ENCODE peak calls at places on chromosomes 16 and 17, in four cellular contexts. A is IMR-90, R is H9, P is H1. T is an unnamed sample.
A peak's percentile ranks its signal among the peaks of the same experiment; 100 is the strongest.

GRCh38 chr17:83203073-83203471 is 123.7 kb downstream of the METRNL start:
- DNase-seq in P (no peak), A (peak; percentile 94), R (no peak), T (no peak)

GRCh38 chr17:2709173-2709661 is 2.3 kb downstream of the CLUH start:
- DNase-seq in A (no peak), P (no peak), R (no peak), T (no peak)

GRCh38 chr16:11587643-11588247 is 1.0 kb upstream of the LITAF start:
- DNase-seq in R (no peak), P (no peak), A (no peak), T (no peak)

GRCh38 chr17:17043668-17044226 is 1.5 kb downstream of the MPRIP start:
- DNase-seq in A (peak; percentile 13), P (no peak), R (peak; percentile 37), T (peak; percentile 26)

GRCh38 chr16:69408451-69408850 is 16.0 kb upstream of the CYB5B start:
- DNase-seq in R (no peak), A (no peak), P (no peak), T (no peak)

GRCh38 chr17:49859991-49860953 is 12.4 kb upstream of the TAC4 start:
- DNase-seq in P (no peak), R (peak; percentile 78), A (no peak), T (no peak)

GRCh38 chr16:75455677-75456076 is 8.8 kb downstream of the TMEM170A start:
- DNase-seq in P (no peak), A (no peak), R (no peak), T (no peak)

GRCh38 chr17:39194089-39194984 is 3.1 kb downstream of the CACNB1 start:
- DNase-seq in R (peak; percentile 93), P (no peak), A (peak; percentile 67), T (peak; percentile 36)

GRCh38 chr17:73201215-73202069 is 8.6 kb downstream of the COG1 start:
- DNase-seq in A (no peak), P (no peak), R (no peak), T (no peak)

GRCh38 chr16:78227855-78228254 is 128.4 kb downstream of the WWOX start:
- DNase-seq in P (no peak), R (peak; percentile 42), A (no peak), T (no peak)

GRCh38 chr17:82237083-82237745 is 8.4 kb downstream of the SLC16A3 start:
- DNase-seq in P (no peak), A (no peak), R (peak; percentile 79), T (no peak)

GRCh38 chr17:77453613-77454559 is 313.1 kb downstream of the SEC14L1 start:
- DNase-seq in R (no peak), P (no peak), A (no peak), T (no peak)

GRCh38 chr16:9152649-9153501 is 61.4 kb downstream of the HAPSTR1 start:
- DNase-seq in P (no peak), A (no peak), R (no peak), T (no peak)

GRCh38 chr17:59561042-59561441 is 4.4 kb upstream of the DHX40 start:
- DNase-seq in R (peak; percentile 56), A (peak; percentile 3), P (no peak), T (no peak)

GRCh38 chr17:54754560-54754959 is 146.1 kb upstream of the TOM1L1 start:
- DNase-seq in R (peak; percentile 80), P (no peak), A (no peak), T (no peak)

GRCh38 chr16:68235105-68235881 is 634 bp downstream of the ESRP2 start:
- DNase-seq in R (peak; percentile 64), A (no peak), P (no peak), T (no peak)

GRCh38 chr16:74743668-74744299 is 30.8 kb downstream of the FA2H start:
- DNase-seq in R (no peak), A (peak; percentile 79), P (no peak), T (no peak)

GRCh38 chr17:81691608-81692007 is 7.8 kb downstream of the HGS start:
- DNase-seq in P (no peak), A (no peak), R (no peak), T (no peak)

GRCh38 chr16:35506898-35507194 is 2047.4 kb downstream of the TP53TG3F start:
- DNase-seq in R (no peak), P (no peak), A (no peak), T (no peak)

GRCh38 chr16:58176608-58177346 is 21.1 kb downstream of the CSNK2A2 start:
- DNase-seq in P (no peak), A (no peak), R (no peak), T (no peak)

GRCh38 chr16:11254913-11255736 is 879 bp downstream of the SOCS1 start:
- DNase-seq in R (no peak), A (peak; percentile 34), P (no peak), T (peak; percentile 42)

GRCh38 chr17:78529871-78530670 is 47.1 kb downstream of the DNAH17 start:
- DNase-seq in P (no peak), R (peak; percentile 31), A (no peak), T (no peak)

GRCh38 chr17:8940866-8941471 is 24.5 kb downstream of the PIK3R5 start:
- DNase-seq in A (no peak), R (peak; percentile 30), P (no peak), T (no peak)

GRCh38 chr17:39165178-39165843 is 650 bp downstream of the ARL5C start:
- DNase-seq in A (no peak), R (no peak), P (no peak), T (peak; percentile 30)

GRCh38 chr16:79519448-79519847 is 81.1 kb downstream of the MAF start:
- DNase-seq in R (no peak), A (no peak), P (no peak), T (no peak)

GRCh38 chr16:87432330-87432915 is 40.3 kb downstream of the MAP1LC3B start:
- DNase-seq in P (no peak), R (no peak), A (no peak), T (no peak)
- H3K18ac ChIP-seq in P (no peak overlapping the region), R (no peak overlapping the region), A (no peak overlapping the region), T (no peak overlapping the region)

DNA sequence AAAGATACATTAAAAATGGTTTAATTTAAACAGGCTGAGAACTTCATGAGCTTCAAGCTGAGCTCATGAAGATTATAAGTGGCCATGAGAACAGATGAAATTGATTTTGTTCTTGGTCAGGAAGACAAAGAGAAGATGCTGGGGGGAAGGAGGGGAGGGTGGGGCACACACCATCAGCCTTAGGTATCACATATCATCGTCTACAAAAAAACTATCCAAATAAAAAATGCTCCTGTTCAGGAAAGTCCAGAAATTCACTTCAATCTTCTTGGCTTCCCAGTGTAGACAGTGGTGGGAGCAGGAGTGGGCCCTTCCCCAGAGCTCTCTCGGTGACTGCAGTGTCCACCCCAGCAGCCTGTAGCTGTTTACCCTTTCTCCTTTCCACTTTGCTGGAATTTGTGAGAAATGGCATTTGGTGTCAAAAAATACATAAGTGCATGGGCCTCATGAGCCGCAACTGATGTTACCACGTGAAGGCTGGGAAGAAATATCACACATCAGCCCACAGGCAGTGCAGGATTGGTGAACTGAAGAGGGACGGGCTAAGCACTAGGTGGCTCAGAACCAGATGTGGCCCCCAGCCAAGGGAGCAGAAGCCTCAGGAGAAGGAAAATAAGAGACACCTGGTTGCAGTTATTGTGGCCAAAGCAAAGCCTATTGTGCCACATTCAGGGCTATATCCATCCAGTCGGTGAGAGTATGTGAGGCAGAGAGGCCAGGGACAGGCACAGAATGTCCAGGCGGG is 6.1 kb downstream of the KRT37 start:
- DNase-seq in R (no peak), P (no peak), A (no peak), T (no peak)
- H3K23ac ChIP-seq in R (no peak overlapping the region), P (no peak overlapping the region), A (peak overlapping the region; percentile 64), T (no peak overlapping the region)

GRCh38 chr17:74632196-74632540 is 8.6 kb upstream of the CD300E start:
- DNase-seq in A (no peak), R (peak; percentile 48), P (no peak), T (no peak)
- H2BK5ac ChIP-seq in A (no peak overlapping the region), R (no peak overlapping the region), P (peak overlapping the region; percentile 71), T (no peak overlapping the region)

GRCh38 chr17:65459667-65460415 is 101.6 kb downstream of the AXIN2 start:
- DNase-seq in R (no peak), P (no peak), A (no peak), T (no peak)
- H3K18ac ChIP-seq in R (peak overlapping the region; percentile 42), P (peak overlapping the region; percentile 17), A (no peak overlapping the region), T (peak overlapping the region; percentile 38)

DNA sequence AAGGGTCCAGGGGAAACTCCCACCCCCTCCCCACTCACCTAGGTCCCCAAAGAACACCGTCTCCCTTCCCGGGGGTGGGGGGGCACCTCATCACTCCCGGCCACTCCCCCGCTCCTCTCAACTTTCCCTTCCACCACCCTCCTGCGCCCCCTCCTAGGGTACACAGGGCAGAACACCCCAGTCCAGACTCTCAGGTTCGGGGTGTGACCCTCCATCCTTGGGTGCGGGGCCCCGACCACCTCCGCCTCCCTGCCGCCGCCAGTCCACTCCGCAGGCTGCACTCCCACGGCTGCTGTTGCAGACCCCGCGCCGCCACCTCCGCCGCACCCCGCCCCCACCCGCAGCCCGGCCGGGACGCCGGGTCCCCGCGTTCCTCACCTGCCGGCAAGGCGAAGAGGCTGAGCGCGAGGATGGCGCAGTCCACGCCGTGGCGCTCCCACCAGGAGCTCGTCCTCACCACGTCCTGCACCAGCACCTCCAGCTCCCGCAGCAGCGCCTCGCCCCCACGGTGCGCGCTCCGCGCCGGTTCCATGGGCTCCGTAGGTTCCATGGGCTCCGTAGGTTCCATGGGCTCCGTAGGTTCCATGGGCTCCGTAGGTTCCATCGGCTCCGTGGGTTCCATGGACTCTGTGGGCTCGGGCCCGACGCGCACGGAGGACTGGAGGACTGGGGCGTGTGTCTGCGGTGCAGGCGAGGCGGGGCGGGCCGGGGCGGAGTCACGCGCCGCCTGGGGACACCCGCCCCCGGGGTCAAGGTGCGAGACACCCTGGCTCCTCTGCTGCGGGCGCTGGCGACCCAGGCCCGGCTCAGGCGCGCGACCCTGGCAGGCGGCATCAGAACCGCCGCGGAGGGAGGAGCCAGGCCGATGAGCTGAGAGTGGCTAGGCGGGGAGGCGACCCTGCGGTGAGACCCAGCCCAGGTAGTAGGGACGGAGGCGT is at the start of gene FADS6:
- DNase-seq in R (no peak), A (no peak), P (no peak), T (no peak)
- H3K23ac ChIP-seq in R (no peak within 1 kb of the TSS), A (no peak within 1 kb of the TSS), P (no peak within 1 kb of the TSS), T (peak within 1 kb of the TSS; percentile 97)

DNA sequence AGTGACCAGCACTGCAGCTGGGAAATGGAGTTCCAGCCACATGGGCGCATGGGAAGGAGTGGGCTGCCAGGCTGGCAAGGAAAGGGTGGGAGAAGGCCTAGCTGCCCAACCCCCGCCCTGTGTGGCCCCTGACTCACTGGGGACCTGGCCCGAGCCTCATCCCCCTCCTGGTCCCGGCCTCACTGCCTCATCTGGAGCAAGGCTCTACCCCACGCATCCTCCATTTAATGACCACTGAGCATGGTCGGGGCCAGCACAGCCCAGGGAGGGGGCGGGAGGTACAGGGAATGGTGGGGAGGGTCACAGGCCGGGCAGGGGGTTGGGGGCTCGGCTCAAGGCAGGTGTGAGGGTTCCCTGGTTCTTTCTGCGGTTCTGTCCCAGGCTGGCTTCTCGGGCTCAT is 16.1 kb downstream of the SPNS2 start:
- DNase-seq in A (no peak), R (no peak), P (no peak), T (no peak)
- H2BK5ac ChIP-seq in A (no peak overlapping the region), R (no peak overlapping the region), P (peak overlapping the region; percentile 60), T (peak overlapping the region; percentile 93)

GRCh38 chr17:64732336-64733006 is 70.4 kb upstream of the SMURF2 start:
- DNase-seq in A (peak; percentile 81), P (no peak), R (no peak), T (no peak)
- H3K18ac ChIP-seq in A (peak overlapping the region; percentile 70), P (no peak overlapping the region), R (no peak overlapping the region), T (peak overlapping the region; percentile 41)

T was measured in neuronal stem cell.